ENCODE peak calls at places on chromosomes 7 and 10, in seven cellular contexts. J is H1, I is GM12878, Q is HCT116, Y is SK-N-SH, C is K562, L is HepG2. M is an unnamed sample.

GRCh38 chr10:120041807-120042545 is 149.4 kb downstream of the SEC23IP start:
- DNase-seq in C (no peak), J (no peak), I (no peak), L (no peak), Y (no peak), Q (no peak), M (no peak)

GRCh38 chr10:19480296-19480695 is 335.9 kb upstream of the PLXDC2 start:
- DNase-seq in I (no peak), Y (no peak), Q (no peak), L (no peak), J (no peak), C (no peak), M (no peak)

GRCh38 chr10:84265378-84265777 is 20.5 kb downstream of the RGR start:
- DNase-seq in I (no peak), L (no peak), Q (no peak), C (no peak), Y (no peak), J (no peak), M (no peak)

GRCh38 chr7:155984609-155985405 is 172.5 kb upstream of the SHH start:
- DNase-seq in J (no peak), C (no peak), I (no peak), L (no peak), Q (no peak), Y (no peak), M (no peak)

GRCh38 chr7:132677941-132678340 is 101.7 kb upstream of the PLXNA4 start:
- DNase-seq in Y (no peak), I (no peak), Q (no peak), C (no peak), J (no peak), L (no peak), M (no peak)

GRCh38 chr10:23150081-23150480 is 42.0 kb upstream of the PTF1A start:
- DNase-seq in Q (no peak), J (no peak), Y (no peak), C (no peak), L (no peak), I (no peak), M (no peak)

GRCh38 chr10:120436431-120437142 is 20.4 kb upstream of the PLPP4 start:
- DNase-seq in J (no peak), L (no peak), Y (no peak), C (peak; percentile 10), Q (peak; percentile 8), I (no peak), M (no peak)

GRCh38 chr10:33509231-33509871 is 174.9 kb upstream of the NRP1 start:
- DNase-seq in Q (peak; percentile 56), Y (peak; percentile 19), J (no peak), L (peak; percentile 92), I (peak; percentile 25), C (peak; percentile 20), M (peak; percentile 70)

GRCh38 chr10:25682203-25682950 is 251.7 kb upstream of the MYO3A start:
- DNase-seq in Y (peak; percentile 34), C (peak; percentile 35), L (no peak), I (no peak), Q (no peak), J (no peak), M (peak; percentile 21)

GRCh38 chr10:42780456-42780855 is 2.1 kb upstream of the BMS1 start:
- DNase-seq in C (no peak), Q (no peak), J (no peak), Y (no peak), L (no peak), I (no peak), M (no peak)

GRCh38 chr7:30285531-30286284 is 1.3 kb downstream of the ZNRF2 start:
- DNase-seq in J (no peak), Q (no peak), C (peak; percentile 24), I (no peak), Y (peak; percentile 73), L (peak; percentile 34), M (no peak)

GRCh38 chr7:24417526-24418120 is 133.6 kb downstream of the NPY start:
- DNase-seq in J (no peak), L (peak; percentile 3), Y (no peak), I (no peak), C (no peak), Q (no peak), M (no peak)

GRCh38 chr10:24716295-24716694 is 7.4 kb downstream of the ARHGAP21 start:
- DNase-seq in C (peak; percentile 23), J (no peak), I (no peak), L (no peak), Y (no peak), Q (no peak), M (no peak)

GRCh38 chr10:28838908-28839307 is 161.6 kb downstream of the BAMBI start:
- DNase-seq in J (no peak), C (no peak), I (no peak), L (peak; percentile 69), Q (peak; percentile 4), Y (no peak), M (no peak)

GRCh38 chr7:28745351-28745750 is 212.8 kb downstream of the TRIL start:
- DNase-seq in L (no peak), J (no peak), Q (no peak), C (no peak), Y (no peak), I (no peak), M (no peak)

GRCh38 chr10:70621497-70622078 is 19.0 kb upstream of the PRF1 start:
- DNase-seq in Y (no peak), L (no peak), Q (no peak), J (no peak), C (no peak), I (no peak), M (no peak)

GRCh38 chr10:12938271-12938670 is 63.2 kb downstream of the CCDC3 start:
- DNase-seq in C (no peak), I (no peak), Q (no peak), Y (no peak), J (no peak), L (no peak), M (no peak)

GRCh38 chr10:77925410-77925794 is 1.2 kb downstream of the DLG5 start:
- DNase-seq in L (no peak), Y (peak; percentile 69), C (no peak), J (no peak), I (no peak), Q (no peak), M (no peak)

GRCh38 chr7:22137026-22137425 is 191.3 kb upstream of the CDCA7L start:
- DNase-seq in I (no peak), L (no peak), J (no peak), Y (no peak), Q (no peak), C (no peak), M (no peak)

GRCh38 chr10:130992802-130993523 is 318.6 kb downstream of the TCERG1L start:
- DNase-seq in C (no peak), J (no peak), Y (no peak), I (no peak), Q (no peak), L (no peak), M (no peak)

GRCh38 chr10:130990536-130990935 is 321.0 kb downstream of the TCERG1L start:
- DNase-seq in Q (no peak), L (no peak), J (no peak), Y (no peak), C (no peak), I (no peak), M (no peak)

GRCh38 chr10:130986828-130987227 is 324.7 kb downstream of the TCERG1L start:
- DNase-seq in Y (no peak), J (no peak), I (no peak), Q (no peak), C (no peak), L (no peak), M (no peak)

GRCh38 chr10:130987401-130987800 is 324.1 kb downstream of the TCERG1L start:
- DNase-seq in Q (no peak), L (no peak), C (no peak), J (no peak), I (no peak), Y (no peak), M (no peak)

DNA sequence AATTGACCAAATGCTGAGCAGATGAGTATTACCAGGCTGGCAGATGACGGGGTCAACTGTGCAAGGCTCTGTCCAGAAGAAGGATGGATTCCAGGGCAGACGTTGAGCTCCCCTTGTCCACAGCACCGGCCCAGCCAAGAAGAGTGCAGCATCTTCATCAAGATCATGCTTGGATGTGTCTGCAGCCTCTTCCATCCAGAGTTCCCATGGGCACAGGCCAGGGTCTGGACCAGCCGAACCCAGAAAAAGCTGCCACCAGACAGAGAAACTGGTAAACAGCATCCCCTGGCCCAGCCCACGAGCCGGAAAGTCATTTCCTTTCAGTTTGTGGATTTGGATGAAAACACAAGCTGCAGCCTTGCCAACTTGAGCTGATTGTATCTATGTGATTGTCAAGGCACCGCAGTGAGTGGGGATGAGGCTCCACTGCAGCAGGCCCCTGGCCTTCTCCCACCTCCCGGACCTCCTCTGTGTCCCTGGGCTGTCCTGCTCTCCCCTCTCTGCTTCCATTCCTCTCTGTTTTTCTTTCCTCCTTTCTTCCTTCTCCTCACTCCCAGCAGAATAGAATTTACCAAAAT is 321.8 kb downstream of the TCERG1L start:
- DNase-seq in C (no peak), Y (peak; percentile 68), Q (no peak), L (no peak), J (no peak), I (no peak), M (no peak)
- TF ChIP-seq JUND in C (no peak), Y (no peak), Q (no peak), L (no peak), J (no peak), I (no peak), M (no peak)

GRCh38 chr7:134787720-134788119 is 8.3 kb downstream of the CALD1 start:
- DNase-seq in L (no peak), Y (no peak), J (no peak), C (no peak), Q (no peak), I (no peak), M (no peak)
- TF ChIP-seq JUND in L (no peak), Y (no peak), J (no peak), C (no peak), Q (no peak), I (no peak), M (no peak)

DNA sequence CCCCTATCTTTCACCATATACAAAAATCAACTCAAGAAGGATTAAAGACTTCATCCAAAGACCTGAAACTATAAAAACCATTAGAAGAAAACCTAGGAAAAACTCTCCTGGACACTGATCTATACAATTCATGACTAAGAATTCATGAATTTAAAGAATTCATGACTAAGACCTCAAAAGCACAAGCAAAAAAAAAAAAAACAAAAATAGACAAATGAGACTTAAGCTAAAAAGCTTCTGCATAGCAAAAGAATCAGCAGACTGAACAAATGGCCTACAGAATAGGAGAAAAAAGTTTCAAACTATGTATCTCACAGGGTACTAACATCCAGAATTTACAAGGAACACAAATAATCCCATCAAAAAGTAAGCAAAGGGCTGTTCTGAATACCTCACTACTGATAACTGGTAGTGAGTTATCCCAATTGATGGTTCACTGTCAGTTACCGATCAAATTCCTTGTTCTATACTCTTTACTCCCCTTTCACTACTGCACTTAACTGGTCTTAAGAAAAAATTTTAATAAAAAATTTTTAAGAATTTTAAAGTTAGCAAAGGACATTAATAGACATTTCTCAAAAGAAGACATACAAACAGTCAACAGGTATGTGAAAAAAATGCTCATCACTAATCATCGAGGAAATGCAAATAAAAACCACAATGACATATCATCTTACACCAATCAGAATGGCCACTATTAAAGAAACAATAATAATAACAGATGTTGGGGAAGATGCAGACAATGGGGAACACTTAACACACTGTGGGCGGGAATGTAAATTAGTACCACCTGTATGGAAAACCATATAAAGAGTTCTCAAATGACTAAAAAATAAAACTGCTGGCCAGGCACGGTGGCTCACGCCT is 33.2 kb downstream of the KMT2C start:
- DNase-seq in J (no peak), I (no peak), L (no peak), Q (no peak), Y (no peak), C (no peak), M (no peak)
- TF ChIP-seq JUND in J (no peak), I (no peak), L (no peak), Q (no peak), Y (peak; percentile 76), C (no peak), M (no peak)

GRCh38 chr7:80028717-80029116 is 105.9 kb upstream of the GNAI1 start:
- DNase-seq in C (no peak), Y (no peak), I (no peak), Q (no peak), J (no peak), L (no peak), M (no peak)

GRCh38 chr7:80027616-80028173 is 106.9 kb upstream of the GNAI1 start:
- DNase-seq in Y (no peak), J (no peak), L (no peak), I (no peak), Q (no peak), C (no peak), M (no peak)
- TF ChIP-seq JUND in Y (no peak), J (no peak), L (no peak), I (no peak), Q (no peak), C (no peak), M (no peak)